ENCODE peak calls at places on chromosomes 2 and 18, in eight cellular contexts. F, U, T, Z, A, N, S and P are unnamed samples.

GRCh38 chr2:234308814-234309195 is 188.1 kb downstream of the ARL4C start:
- DNase-seq in A (no peak), F (peak), T (peak), U (peak), Z (no peak), S (no peak), N (peak), P (no peak)

GRCh38 chr18:63157293-63158011 is 162.1 kb downstream of the BCL2 start:
- DNase-seq in Z (no peak), F (peak), T (no peak), A (no peak), S (no peak), N (no peak), U (peak), P (no peak)

GRCh38 chr2:109185801-109186570 is 57.0 kb downstream of the SH3RF3 start:
- DNase-seq in F (no peak), U (no peak), T (no peak), S (peak), Z (no peak), A (no peak), N (no peak), P (no peak)

GRCh38 chr2:26651458-26652155 is 10.4 kb upstream of the CIB4 start:
- DNase-seq in A (peak), U (no peak), F (no peak), T (no peak), S (no peak), N (no peak), Z (no peak), P (no peak)

GRCh38 chr2:237487496-237487895 is 445 bp downstream of the MLPH start:
- DNase-seq in T (no peak), A (no peak), U (no peak), F (no peak), N (no peak), Z (no peak), S (no peak), P (no peak)

GRCh38 chr2:54671875-54672586 is 51.4 kb upstream of the EML6 start:
- DNase-seq in N (no peak), U (no peak), A (no peak), T (no peak), S (no peak), Z (no peak), F (no peak), P (no peak)

GRCh38 chr2:20633001-20633400 is 17.9 kb downstream of the HS1BP3 start:
- DNase-seq in F (no peak), T (no peak), N (no peak), A (no peak), U (no peak), S (no peak), Z (no peak), P (no peak)

GRCh38 chr18:28175930-28176673 is 828 bp downstream of the CDH2 start:
- DNase-seq in T (no peak), A (no peak), Z (no peak), U (no peak), S (peak), N (no peak), F (no peak), P (no peak)

GRCh38 chr2:9771481-9772017 is 71.7 kb upstream of the TAF1B start:
- DNase-seq in T (no peak), A (no peak), S (peak), U (no peak), Z (no peak), N (no peak), F (no peak), P (no peak)

GRCh38 chr2:115396579-115396978 is 954.1 kb downstream of the DPP10 start:
- DNase-seq in F (no peak), T (no peak), A (no peak), N (no peak), U (no peak), Z (no peak), S (no peak), P (no peak)

GRCh38 chr2:136242687-136243277 is 124.8 kb upstream of the CXCR4 start:
- DNase-seq in S (no peak), A (no peak), Z (no peak), T (peak), F (no peak), U (peak), N (no peak), P (no peak)

GRCh38 chr2:26605195-26605968 is 35.8 kb downstream of the CIB4 start:
- DNase-seq in A (peak), N (peak), Z (no peak), U (peak), S (peak), F (peak), T (no peak), P (no peak)

GRCh38 chr2:227823922-227824321 is 10.3 kb downstream of the CCL20 start:
- DNase-seq in S (no peak), A (no peak), N (no peak), F (no peak), U (no peak), Z (no peak), T (no peak), P (no peak)

GRCh38 chr2:109176928-109177327 is 47.9 kb downstream of the SH3RF3 start:
- DNase-seq in F (no peak), Z (no peak), A (no peak), N (no peak), T (no peak), U (no peak), S (no peak), P (no peak)

GRCh38 chr2:145593991-145594702 is 1074.2 kb upstream of the ZEB2 start:
- DNase-seq in Z (no peak), T (no peak), N (no peak), F (no peak), U (no peak), S (peak), A (no peak), P (no peak)

GRCh38 chr2:237892478-237892877 is 33.1 kb downstream of the RAMP1 start:
- DNase-seq in S (no peak), F (no peak), A (no peak), T (no peak), N (no peak), U (no peak), Z (no peak), P (no peak)

GRCh38 chr2:127560929-127561275 is 25.4 kb downstream of the MYO7B start:
- DNase-seq in T (no peak), U (no peak), F (no peak), A (no peak), N (no peak), S (no peak), Z (no peak), P (peak)

GRCh38 chr2:44547713-44548112 is 186.0 kb downstream of the CAMKMT start:
- DNase-seq in A (no peak), F (no peak), S (no peak), T (no peak), N (no peak), U (no peak), Z (no peak), P (no peak)